ENCODE peak calls at places on chromosomes 12 and 14, in nine cellular contexts. H is GM04504, M is foreskin melanocyte, O is activated T-helper 1 cell treated with Interleukin-2 at 50 U/mL for 16 hours, J is mucosa of gallbladder, U is myocyte, V is B cell, G is AG08395, B is amniotic stem cell. X is an unnamed sample.
A peak's percentile ranks its signal among the peaks of the same experiment; 100 is the strongest.

GRCh38 chr14:44820230-44820964 is 141.3 kb downstream of the KLHL28 start:
- DNase-seq in H (no peak), V (no peak), G (no peak), J (no peak), B (no peak), O (no peak), M (no peak), U (no peak), X (no peak)

GRCh38 chr14:75283884-75284563 is 5.4 kb downstream of the FOS start:
- DNase-seq in M (no peak), J (no peak), U (no peak), O (no peak), V (no peak), B (no peak), G (no peak), H (no peak), X (no peak)

GRCh38 chr12:23209793-23210192 is 584.8 kb downstream of the ETNK1 start:
- DNase-seq in M (no peak), V (no peak), B (no peak), U (no peak), H (no peak), J (no peak), O (no peak), G (no peak), X (no peak)

GRCh38 chr14:63852271-63852816 is 460 bp upstream of the SYNE2 start:
- DNase-seq in G (peak; percentile 17), M (peak; percentile 12), V (no peak), J (no peak), U (peak; percentile 26), H (no peak), B (no peak), O (no peak), X (no peak)

GRCh38 chr12:106978035-106978800 is 8.7 kb downstream of the MTERF2 start:
- DNase-seq in G (peak; percentile 27), H (no peak), J (peak; percentile 59), O (no peak), B (no peak), M (no peak), V (no peak), U (peak; percentile 72), X (no peak)

GRCh38 chr12:48998497-48999353 is 450 bp downstream of the DDN start:
- DNase-seq in U (no peak), M (no peak), H (no peak), B (no peak), V (no peak), J (no peak), O (no peak), G (no peak), X (no peak)

GRCh38 chr12:26298785-26299621 is 103.6 kb downstream of the SSPN start:
- DNase-seq in V (peak; percentile 78), B (peak; percentile 72), G (peak; percentile 88), H (no peak), O (no peak), M (peak; percentile 76), J (no peak), U (peak; percentile 88), X (no peak)

GRCh38 chr14:61720302-61720677 is 25.0 kb downstream of the HIF1A start:
- DNase-seq in O (no peak), G (no peak), H (no peak), V (no peak), J (no peak), U (no peak), M (no peak), B (no peak), X (no peak)

GRCh38 chr14:102666635-102667034 is 74.2 kb downstream of the RCOR1 start:
- DNase-seq in B (no peak), G (no peak), O (no peak), U (no peak), M (no peak), J (no peak), V (no peak), H (no peak), X (no peak)

GRCh38 chr12:93163260-93164036 is 214.3 kb upstream of the NUDT4 start:
- DNase-seq in H (peak; percentile 79), V (no peak), B (peak; percentile 41), M (no peak), G (peak; percentile 85), O (no peak), U (no peak), J (no peak), X (peak; percentile 96)

GRCh38 chr14:72903707-72904106 is 9.8 kb upstream of the DPF3 start:
- DNase-seq in H (no peak), B (no peak), O (no peak), U (no peak), M (no peak), G (no peak), J (no peak), V (no peak), X (no peak)

GRCh38 chr14:76918751-76919421 is 92.7 kb downstream of the LRRC74A start:
- DNase-seq in U (peak; percentile 99), M (peak; percentile 88), V (no peak), B (peak; percentile 94), H (peak; percentile 98), O (no peak), G (peak; percentile 96), J (peak; percentile 96), X (peak; percentile 97)

GRCh38 chr14:61472025-61472672 is 150.8 kb downstream of the PRKCH start:
- DNase-seq in U (peak; percentile 69), V (no peak), H (peak; percentile 95), J (no peak), B (peak; percentile 95), G (peak; percentile 86), M (peak; percentile 51), O (peak; percentile 15), X (peak; percentile 98)

GRCh38 chr12:97595936-97596335 is 133.3 kb downstream of the RMST start:
- DNase-seq in V (no peak), M (no peak), H (no peak), B (no peak), G (no peak), J (no peak), O (no peak), U (no peak), X (no peak)

GRCh38 chr12:117900561-117900960 is 68.2 kb downstream of the KSR2 start:
- DNase-seq in H (no peak), M (no peak), B (no peak), O (no peak), G (no peak), J (no peak), V (no peak), U (no peak), X (no peak)

GRCh38 chr12:10940389-10940788 is 1.3 kb upstream of the TAS2R14 start:
- DNase-seq in U (no peak), M (no peak), J (no peak), B (peak; percentile 9), O (no peak), V (no peak), G (peak; percentile 70), H (peak; percentile 43), X (peak; percentile 71)

GRCh38 chr12:132451836-132452195 is 38.1 kb upstream of the FBRSL1 start:
- DNase-seq in B (no peak), U (no peak), H (no peak), V (no peak), J (no peak), M (no peak), G (no peak), O (no peak), X (no peak)

GRCh38 chr14:94619297-94619696 is 7.1 kb downstream of the SERPINA3 start:
- DNase-seq in G (no peak), B (no peak), V (no peak), U (no peak), M (no peak), J (no peak), H (no peak), O (no peak), X (no peak)

GRCh38 chr12:104506691-104507401 is 50.1 kb downstream of the CHST11 start:
- DNase-seq in U (no peak), G (no peak), V (no peak), J (no peak), O (no peak), B (no peak), M (no peak), H (no peak), X (no peak)

GRCh38 chr14:105883066-105884005 is 357.0 kb downstream of the TMEM121 start:
- DNase-seq in J (no peak), H (no peak), O (no peak), M (no peak), B (no peak), G (no peak), U (no peak), V (no peak), X (no peak)

GRCh38 chr14:93785423-93785822 is 2.9 kb downstream of the PRIMA1 start:
- DNase-seq in J (no peak), B (no peak), U (no peak), H (no peak), V (no peak), G (no peak), O (no peak), M (no peak), X (no peak)

GRCh38 chr12:77163068-77163810 is 97.9 kb upstream of the E2F7 start:
- DNase-seq in J (no peak), B (no peak), O (no peak), M (no peak), G (no peak), V (no peak), U (no peak), H (no peak), X (peak; percentile 36)

GRCh38 chr12:103020839-103021238 is 63.4 kb downstream of the ASCL1 start:
- DNase-seq in H (no peak), B (no peak), U (no peak), M (no peak), O (no peak), V (no peak), G (no peak), J (no peak), X (no peak)

GRCh38 chr14:22380511-22381455 is 208.2 kb downstream of the DAD1 start:
- DNase-seq in U (no peak), H (no peak), V (no peak), B (no peak), J (no peak), M (no peak), G (no peak), O (no peak), X (no peak)

GRCh38 chr12:87596636-87597035 is 432.6 kb downstream of the C12orf50 start:
- DNase-seq in V (no peak), M (no peak), G (no peak), B (no peak), U (no peak), O (no peak), J (no peak), H (no peak), X (no peak)

GRCh38 chr14:100762089-100762515 is 35.4 kb downstream of the DLK1 start:
- DNase-seq in M (no peak), B (no peak), J (no peak), V (no peak), O (no peak), G (no peak), H (no peak), U (no peak), X (no peak)

GRCh38 chr14:92866181-92866752 is 56.7 kb upstream of the CHGA start:
- DNase-seq in J (no peak), B (no peak), O (no peak), M (no peak), U (no peak), G (no peak), V (no peak), H (no peak), X (no peak)

GRCh38 chr14:28751467-28752058 is 15.0 kb upstream of the FOXG1 start:
- DNase-seq in G (peak; percentile 52), B (peak; percentile 32), H (peak; percentile 19), O (no peak), U (peak; percentile 68), J (peak; percentile 41), M (peak; percentile 34), V (no peak), X (no peak)

GRCh38 chr14:79369359-79370332 is 841.7 kb downstream of the DIO2 start:
- DNase-seq in U (peak; percentile 6), J (peak; percentile 31), B (no peak), V (no peak), O (no peak), H (peak; percentile 38), M (peak; percentile 14), G (no peak), X (peak; percentile 7)

GRCh38 chr12:3751151-3752095 is 1.5 kb downstream of the CRACR2A start:
- DNase-seq in G (no peak), O (no peak), M (no peak), B (no peak), V (no peak), H (no peak), U (no peak), J (no peak), X (no peak)

GRCh38 chr12:94594443-94594825 is 55.9 kb downstream of the TMCC3 start:
- DNase-seq in U (no peak), B (no peak), G (no peak), M (no peak), J (no peak), V (no peak), H (no peak), O (no peak), X (no peak)

X was measured in GM04503.